ENCODE peak calls at places on chromosomes 13 and 19, in six cellular contexts. One of them, this sample, is unnamed.

GRCh38 chr13:99985243-99985874 is 3.8 kb downstream of the ZIC2 start:
- DNase-seq in GM12878: no peak
- DNase-seq in A549: no peak
- DNase-seq in endothelial cell of umbilical vein: no peak
- DNase-seq in K562: no peak
- DNase-seq in HepG2: no peak
- DNase-seq in this sample: peak; percentile 78

GRCh38 chr13:76754414-76754813 is 131.8 kb downstream of the KCTD12 start:
- DNase-seq in GM12878: no peak
- DNase-seq in A549: no peak
- DNase-seq in endothelial cell of umbilical vein: peak; percentile 90
- DNase-seq in K562: no peak
- DNase-seq in HepG2: no peak
- DNase-seq in this sample: no peak

GRCh38 chr13:82664183-82664582 is 1218.1 kb downstream of the SLITRK1 start:
- DNase-seq in GM12878: no peak
- DNase-seq in A549: no peak
- DNase-seq in endothelial cell of umbilical vein: no peak
- DNase-seq in K562: no peak
- DNase-seq in HepG2: no peak
- DNase-seq in this sample: no peak

GRCh38 chr13:76991432-76991795 is 467 bp upstream of the CLN5 start:
- DNase-seq in GM12878: peak; percentile 35
- DNase-seq in A549: no peak
- DNase-seq in endothelial cell of umbilical vein: no peak
- DNase-seq in K562: no peak
- DNase-seq in HepG2: no peak
- DNase-seq in this sample: peak; percentile 56

GRCh38 chr13:94778986-94779385 is 66.6 kb upstream of the SOX21 start:
- DNase-seq in GM12878: no peak
- DNase-seq in A549: no peak
- DNase-seq in endothelial cell of umbilical vein: no peak
- DNase-seq in K562: no peak
- DNase-seq in HepG2: no peak
- DNase-seq in this sample: no peak

GRCh38 chr13:81048026-81048461 is 707.1 kb upstream of the SPRY2 start:
- DNase-seq in GM12878: peak; percentile 21
- DNase-seq in A549: no peak
- DNase-seq in endothelial cell of umbilical vein: no peak
- DNase-seq in K562: no peak
- DNase-seq in HepG2: no peak
- DNase-seq in this sample: peak; percentile 8

GRCh38 chr13:111204438-111205177 is 89.5 kb downstream of the ARHGEF7 start:
- DNase-seq in GM12878: no peak
- DNase-seq in A549: no peak
- DNase-seq in endothelial cell of umbilical vein: peak; percentile 41
- DNase-seq in K562: peak; percentile 19
- DNase-seq in HepG2: peak; percentile 43
- DNase-seq in this sample: peak; percentile 75

GRCh38 chr13:107843281-107843680 is 372.1 kb downstream of the LIG4 start:
- DNase-seq in GM12878: no peak
- DNase-seq in A549: no peak
- DNase-seq in endothelial cell of umbilical vein: no peak
- DNase-seq in K562: no peak
- DNase-seq in HepG2: no peak
- DNase-seq in this sample: no peak

GRCh38 chr13:26716984-26717383 is 43.6 kb downstream of the GPR12 start:
- DNase-seq in GM12878: no peak
- DNase-seq in A549: no peak
- DNase-seq in endothelial cell of umbilical vein: no peak
- DNase-seq in K562: no peak
- DNase-seq in HepG2: no peak
- DNase-seq in this sample: no peak

DNA sequence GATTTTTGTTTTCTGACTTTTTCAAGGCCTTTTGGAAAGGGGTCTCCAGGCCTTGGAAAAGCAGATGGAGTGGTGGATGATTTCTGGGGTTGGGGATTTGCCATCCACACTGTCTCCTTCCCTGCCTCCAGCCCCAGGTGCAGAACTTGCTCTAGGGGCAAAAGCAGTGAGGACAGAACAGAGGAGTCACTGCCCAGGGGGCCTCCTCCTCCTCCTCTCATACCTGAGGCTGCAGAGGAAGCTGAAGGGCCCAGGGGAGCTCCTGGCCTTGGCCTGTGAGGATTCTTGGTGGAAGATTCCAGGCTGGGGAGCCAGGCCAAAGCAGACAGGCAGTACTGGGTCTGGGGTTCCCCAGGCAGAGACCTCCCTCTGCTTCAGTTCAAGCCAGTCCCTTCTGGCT is 52.3 kb upstream of the URI1 start:
- DNase-seq in GM12878: no peak
- DNase-seq in A549: no peak
- DNase-seq in endothelial cell of umbilical vein: no peak
- DNase-seq in K562: no peak
- DNase-seq in HepG2: no peak
- DNase-seq in this sample: no peak
- TF ChIP-seq MAX in GM12878: no peak
- TF ChIP-seq MAX in A549: no peak
- TF ChIP-seq MAX in endothelial cell of umbilical vein: no peak
- TF ChIP-seq MAX in K562: no peak
- TF ChIP-seq MAX in HepG2: no peak
- TF ChIP-seq MAX in this sample: no peak

DNA sequence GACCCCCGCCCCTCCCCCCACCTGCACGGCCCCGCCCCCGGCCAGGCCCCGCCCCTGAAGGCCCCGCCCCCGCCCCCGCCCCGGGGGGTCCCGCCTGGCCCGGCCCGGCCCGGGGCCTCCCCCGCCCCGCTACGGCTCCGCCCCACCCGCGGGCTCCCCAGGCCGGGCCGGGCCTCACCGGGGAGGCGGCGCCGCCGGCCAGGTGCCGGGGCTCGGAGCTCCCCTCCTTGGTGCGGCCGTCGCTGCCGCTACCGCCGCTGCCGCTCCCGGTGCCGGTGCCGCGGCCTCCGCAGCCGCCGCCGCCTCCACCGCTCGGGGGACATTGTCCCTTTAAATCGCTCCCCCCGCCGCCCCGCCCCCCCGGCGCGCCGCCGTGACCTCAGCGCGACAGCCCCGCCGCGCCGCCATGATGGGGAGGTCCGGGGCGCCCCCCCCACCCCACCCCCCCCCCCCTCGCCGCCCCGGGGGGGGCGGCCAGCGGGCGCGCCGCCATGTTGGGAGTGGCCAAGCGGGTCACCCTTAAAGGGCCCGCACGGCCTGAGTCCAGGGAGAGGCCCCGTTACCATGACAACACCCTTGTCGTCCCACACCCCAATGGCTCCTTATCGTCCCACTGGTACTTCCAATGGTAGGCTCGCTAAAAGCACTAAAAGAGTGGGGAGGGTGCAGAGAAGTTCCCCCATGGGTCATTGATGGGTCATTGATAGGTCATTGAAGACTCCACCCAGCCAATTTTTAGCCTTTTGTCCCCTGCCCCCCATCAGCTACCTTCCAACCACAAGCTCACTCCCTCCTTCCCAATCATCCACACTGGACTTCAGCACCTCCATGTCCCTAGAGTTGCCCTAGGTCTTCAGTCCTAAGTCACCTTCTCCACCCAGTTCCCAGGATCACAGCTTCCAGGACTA is at the start of gene WIZ:
- DNase-seq in GM12878: no peak
- DNase-seq in A549: peak; percentile 66
- DNase-seq in endothelial cell of umbilical vein: peak; percentile 56
- DNase-seq in K562: peak; percentile 85
- DNase-seq in HepG2: peak; percentile 35
- DNase-seq in this sample: peak; percentile 70
- TF ChIP-seq POLR2A in GM12878: peak; percentile 52
- TF ChIP-seq POLR2A in A549: no peak
- TF ChIP-seq POLR2A in endothelial cell of umbilical vein: no peak
- TF ChIP-seq POLR2A in K562: no peak
- TF ChIP-seq POLR2A in HepG2: no peak
- TF ChIP-seq POLR2A in this sample: no peak

DNA sequence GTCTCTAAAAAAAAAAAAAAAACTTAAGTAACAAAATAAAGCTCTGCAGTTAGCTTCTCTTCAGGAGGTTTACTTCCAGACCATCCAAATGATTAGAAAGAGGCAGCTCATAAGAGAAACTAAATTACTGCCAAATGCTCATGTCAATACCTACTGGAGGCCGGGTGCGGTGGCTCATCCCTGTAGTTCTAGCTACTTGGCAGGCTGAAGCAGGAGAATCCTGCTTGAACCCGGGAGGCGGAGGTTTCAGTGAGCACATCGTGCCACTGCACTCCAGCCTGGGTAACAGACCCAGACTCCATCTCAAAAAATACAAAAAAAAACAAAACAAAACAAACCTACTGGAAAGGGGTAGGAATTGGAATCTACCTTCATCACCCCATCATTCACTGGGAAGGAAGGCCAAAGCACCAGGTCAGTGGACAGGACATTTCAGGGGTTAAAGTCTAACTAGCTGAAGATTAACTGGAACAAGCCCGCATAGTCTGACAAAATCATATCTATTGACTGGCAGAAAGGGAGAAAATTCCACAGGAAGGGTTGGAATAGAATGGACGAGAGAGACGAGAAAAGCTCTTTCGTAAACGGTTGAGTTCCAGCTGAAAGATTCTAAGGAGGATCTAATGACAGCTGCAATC is 1.3 kb downstream of the ZFP14 start:
- DNase-seq in GM12878: no peak
- DNase-seq in A549: no peak
- DNase-seq in endothelial cell of umbilical vein: no peak
- DNase-seq in K562: no peak
- DNase-seq in HepG2: peak; percentile 74
- DNase-seq in this sample: no peak
- H3K4me3 ChIP-seq in GM12878: peak overlapping the region; percentile 87
- H3K4me3 ChIP-seq in A549: peak overlapping the region; percentile 61
- H3K4me3 ChIP-seq in endothelial cell of umbilical vein: no peak overlapping the region
- H3K4me3 ChIP-seq in K562: no peak overlapping the region
- H3K4me3 ChIP-seq in HepG2: peak overlapping the region; percentile 85
- H3K4me3 ChIP-seq in this sample: no peak overlapping the region

GRCh38 chr13:114032121-114032799 is 58.4 kb upstream of the C13orf46 start:
- DNase-seq in GM12878: no peak
- DNase-seq in A549: no peak
- DNase-seq in endothelial cell of umbilical vein: peak; percentile 84
- DNase-seq in K562: no peak
- DNase-seq in HepG2: peak; percentile 47
- DNase-seq in this sample: no peak
- TF ChIP-seq MAX in GM12878: no peak
- TF ChIP-seq MAX in A549: no peak
- TF ChIP-seq MAX in endothelial cell of umbilical vein: no peak
- TF ChIP-seq MAX in K562: no peak
- TF ChIP-seq MAX in HepG2: no peak
- TF ChIP-seq MAX in this sample: no peak

DNA sequence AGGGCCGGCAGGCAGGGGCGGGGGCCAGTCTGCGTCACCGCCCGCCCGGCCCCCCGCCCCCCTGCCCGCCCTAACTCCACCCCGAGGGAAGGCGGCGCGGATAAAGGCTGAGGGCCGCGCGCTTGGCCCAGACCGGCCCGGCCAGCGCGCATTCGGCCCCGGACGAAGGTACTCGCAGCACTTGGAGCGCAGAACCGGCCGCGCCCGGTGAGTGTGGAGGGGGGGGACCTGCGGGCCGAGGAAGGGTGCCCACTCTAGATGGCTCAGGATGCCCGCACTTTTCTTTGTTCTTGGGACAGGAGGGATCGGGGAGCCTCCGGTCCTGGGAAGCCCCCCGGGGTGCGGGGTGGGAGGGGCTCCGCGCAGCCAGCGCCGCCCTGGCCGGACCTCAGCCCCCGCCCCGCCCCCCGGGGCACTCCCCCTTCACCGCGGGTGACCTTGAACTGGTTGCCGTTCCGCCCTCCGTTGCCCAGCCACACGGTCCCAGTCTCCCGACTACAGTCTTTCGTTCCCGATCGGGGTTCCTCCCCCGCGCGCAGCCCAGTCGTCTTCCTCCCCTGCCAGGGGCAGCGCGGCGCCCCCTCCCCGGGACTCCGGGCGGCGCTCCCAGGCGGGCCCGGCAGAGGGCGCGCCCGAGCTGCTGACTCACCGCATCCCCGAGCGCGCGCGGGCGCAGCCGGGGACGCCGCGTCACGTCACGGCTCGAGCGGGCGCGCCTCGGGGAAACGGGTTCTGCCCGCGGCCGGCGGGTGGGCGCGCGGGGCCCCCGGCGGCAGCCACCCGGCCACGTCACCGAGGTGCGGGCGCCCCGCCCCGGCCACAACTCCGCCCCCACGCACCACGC is at the start of gene MIDN:
- DNase-seq in GM12878: no peak
- DNase-seq in A549: no peak
- DNase-seq in endothelial cell of umbilical vein: peak; percentile 86
- DNase-seq in K562: peak; percentile 91
- DNase-seq in HepG2: peak; percentile 75
- DNase-seq in this sample: peak; percentile 76
- TF ChIP-seq POLR2A in GM12878: peak; percentile 91
- TF ChIP-seq POLR2A in A549: peak; percentile 93
- TF ChIP-seq POLR2A in endothelial cell of umbilical vein: peak; percentile 99
- TF ChIP-seq POLR2A in K562: peak; percentile 97
- TF ChIP-seq POLR2A in HepG2: peak; percentile 97
- TF ChIP-seq POLR2A in this sample: peak; percentile 37

GRCh38 chr19:49344516-49345423 is 9.6 kb downstream of the CD37 start:
- DNase-seq in GM12878: no peak
- DNase-seq in A549: no peak
- DNase-seq in endothelial cell of umbilical vein: no peak
- DNase-seq in K562: no peak
- DNase-seq in HepG2: no peak
- DNase-seq in this sample: no peak
- H3K4me3 ChIP-seq in GM12878: no peak overlapping the region
- H3K4me3 ChIP-seq in A549: no peak overlapping the region
- H3K4me3 ChIP-seq in endothelial cell of umbilical vein: no peak overlapping the region
- H3K4me3 ChIP-seq in K562: no peak overlapping the region
- H3K4me3 ChIP-seq in HepG2: no peak overlapping the region
- H3K4me3 ChIP-seq in this sample: no peak overlapping the region

DNA sequence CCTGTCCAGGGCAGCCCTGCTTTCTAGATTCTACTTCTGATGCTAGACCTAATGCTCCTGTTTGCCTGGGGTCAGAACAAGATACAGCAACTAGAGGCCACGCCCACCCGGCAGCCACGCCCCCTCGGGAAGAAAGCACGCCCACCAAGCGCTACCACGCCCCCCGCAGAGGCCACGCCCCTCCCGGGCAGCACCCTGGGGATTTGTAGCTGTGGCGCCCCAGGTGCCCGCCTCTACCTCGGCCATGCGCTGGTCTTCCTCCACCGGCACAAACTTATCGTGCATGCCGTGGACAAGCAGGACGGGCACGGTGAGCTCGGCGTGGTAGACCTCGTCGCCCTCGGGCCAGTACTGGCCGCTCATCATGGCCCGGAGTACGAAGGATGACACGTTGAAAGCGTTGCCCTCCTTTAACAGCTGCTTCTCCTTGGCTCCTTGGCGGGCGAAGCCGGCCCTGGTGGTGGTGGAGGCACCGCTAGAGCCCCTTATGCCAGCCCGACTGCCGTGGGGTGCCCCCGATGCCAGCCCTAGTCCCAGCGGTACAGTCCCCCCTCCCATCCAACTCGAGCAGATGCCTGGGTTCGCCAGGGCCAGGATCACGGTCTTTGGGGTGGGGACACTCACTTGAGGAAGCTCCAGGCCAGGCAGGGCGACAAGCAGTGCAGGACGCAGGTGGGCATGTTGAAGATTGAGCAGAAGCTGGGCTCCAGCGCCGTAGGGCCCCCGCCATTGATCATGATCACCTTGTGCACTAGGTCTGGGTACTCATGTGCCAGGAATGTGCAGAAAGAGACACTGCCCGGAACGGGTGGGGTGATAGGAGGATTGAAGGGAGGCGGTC is 9.0 kb downstream of the ABHD8 start:
- DNase-seq in GM12878: no peak
- DNase-seq in A549: peak; percentile 42
- DNase-seq in endothelial cell of umbilical vein: no peak
- DNase-seq in K562: peak; percentile 87
- DNase-seq in HepG2: no peak
- DNase-seq in this sample: peak; percentile 44
- TF ChIP-seq MAX in GM12878: no peak
- TF ChIP-seq MAX in A549: no peak
- TF ChIP-seq MAX in endothelial cell of umbilical vein: no peak
- TF ChIP-seq MAX in K562: peak; percentile 45
- TF ChIP-seq MAX in HepG2: no peak
- TF ChIP-seq MAX in this sample: no peak